ENCODE peak calls at places on chromosomes 12 and 14, in four cellular contexts. C is amniotic stem cell, P is fibroblast of the aortic adventitia, D is GM12864. T is an unnamed sample.

GRCh38 chr14:61754627-61755381 is 7.4 kb upstream of the SNAPC1 start:
- DNase-seq in C (no peak), D (no peak), P (no peak), T (peak)

GRCh38 chr14:105092912-105093425 is 27.7 kb upstream of the GPR132 start:
- DNase-seq in D (no peak), C (no peak), P (peak), T (no peak)

GRCh38 chr12:39003541-39004160 is 98.3 kb upstream of the CPNE8 start:
- DNase-seq in P (no peak), D (no peak), C (no peak), T (no peak)

GRCh38 chr12:90010089-90010488 is 301.5 kb upstream of the ATP2B1 start:
- DNase-seq in P (no peak), C (no peak), D (no peak), T (no peak)

GRCh38 chr12:95231190-95231589 is 13.6 kb downstream of the VEZT start:
- DNase-seq in D (no peak), P (peak), C (no peak), T (peak)

GRCh38 chr12:77343291-77343690 is 277.9 kb upstream of the E2F7 start:
- DNase-seq in P (peak), C (peak), D (no peak), T (peak)

GRCh38 chr14:101176535-101177205 is 273.1 kb upstream of the RTL1 start:
- DNase-seq in C (no peak), P (no peak), D (no peak), T (no peak)

GRCh38 chr14:24298892-24299254 is 707 bp downstream of the DHRS1 start:
- DNase-seq in D (no peak), C (no peak), P (peak), T (peak)

GRCh38 chr14:25006961-25007795 is 42.8 kb downstream of the STXBP6 start:
- DNase-seq in P (peak), D (no peak), C (peak), T (peak)

GRCh38 chr14:78310263-78310662 is 140.1 kb downstream of the NRXN3 start:
- DNase-seq in P (no peak), D (no peak), C (no peak), T (no peak)

GRCh38 chr12:122079038-122079531 is 529 bp downstream of the MLXIP start:
- DNase-seq in D (no peak), P (no peak), C (no peak), T (no peak)